ENCODE peak calls at places on chromosome 10, in five cellular contexts. K, F, V, W and E are unnamed samples.
A peak's percentile ranks its signal among the peaks of the same experiment; 100 is the strongest.

GRCh38 chr10:8975535-8975934 is 921.0 kb downstream of the GATA3 start:
- DNase-seq in K (no peak), V (no peak), W (no peak), F (no peak), E (no peak)

GRCh38 chr10:102422586-102423129 is 2.0 kb downstream of the FBXL15 start:
- DNase-seq in F (peak; percentile 87), V (peak; percentile 94), K (peak; percentile 83), W (peak; percentile 90), E (peak; percentile 93)

GRCh38 chr10:32237644-32238345 is 109.2 kb downstream of the EPC1 start:
- DNase-seq in W (no peak), F (no peak), K (no peak), V (no peak), E (no peak)

GRCh38 chr10:123021517-123021916 is 12.7 kb downstream of the ACADSB start:
- DNase-seq in V (no peak), F (no peak), K (no peak), W (no peak), E (no peak)

GRCh38 chr10:75234017-75234682 is 1.6 kb downstream of the COMTD1 start:
- DNase-seq in V (peak; percentile 99), F (peak; percentile 98), W (peak; percentile 99), K (peak; percentile 95), E (peak; percentile 99)

GRCh38 chr10:118914626-118915025 is 114.9 kb upstream of the NANOS1 start:
- DNase-seq in V (no peak), F (no peak), W (no peak), K (no peak), E (no peak)

GRCh38 chr10:132526676-132527075 is 10.9 kb upstream of the INPP5A start:
- DNase-seq in V (no peak), K (no peak), F (no peak), W (peak; percentile 7), E (no peak)

GRCh38 chr10:22655312-22655973 is 58.9 kb downstream of the PIP4K2A start:
- DNase-seq in W (no peak), K (no peak), F (no peak), V (no peak), E (no peak)

GRCh38 chr10:75334720-75335119 is 66.8 kb downstream of the ZNF503 start:
- DNase-seq in V (no peak), K (no peak), F (no peak), W (no peak), E (no peak)

GRCh38 chr10:131695814-131696165 is 205.0 kb upstream of the PPP2R2D start:
- DNase-seq in F (no peak), W (no peak), K (no peak), V (no peak), E (no peak)

GRCh38 chr10:84996580-84996979 is 668.2 kb downstream of the CCSER2 start:
- DNase-seq in K (no peak), W (no peak), V (no peak), F (no peak), E (peak; percentile 50)

GRCh38 chr10:70925377-70926214 is 37.2 kb upstream of the PCBD1 start:
- DNase-seq in W (peak; percentile 41), F (no peak), K (no peak), V (peak; percentile 80), E (peak; percentile 67)

GRCh38 chr10:69757553-69758309 is 44.0 kb upstream of the COL13A1 start:
- DNase-seq in F (no peak), W (no peak), K (peak; percentile 71), V (no peak), E (no peak)

GRCh38 chr10:121694327-121694965 is 96.2 kb upstream of the FGFR2 start:
- DNase-seq in V (no peak), W (no peak), F (no peak), K (no peak), E (no peak)

GRCh38 chr10:44280211-44280610 is 104.7 kb downstream of the CXCL12 start:
- DNase-seq in K (no peak), V (no peak), F (no peak), W (no peak), E (no peak)

GRCh38 chr10:100831742-100832141 is 81.0 kb upstream of the SLF2 start:
- DNase-seq in F (no peak), K (no peak), W (no peak), V (no peak), E (no peak)

GRCh38 chr10:117174439-117175214 is 22.7 kb upstream of the KCNK18 start:
- DNase-seq in V (peak; percentile 80), K (peak; percentile 70), F (peak; percentile 85), W (peak; percentile 90), E (peak; percentile 73)

GRCh38 chr10:93313798-93314197 is 168.3 kb downstream of the MYOF start:
- DNase-seq in F (no peak), K (no peak), V (no peak), W (no peak), E (no peak)

GRCh38 chr10:95236068-95236903 is 42.2 kb downstream of the ACSM6 start:
- DNase-seq in K (no peak), V (no peak), F (no peak), W (no peak), E (no peak)

GRCh38 chr10:16996530-16996964 is 133.1 kb downstream of the CUBN start:
- DNase-seq in F (no peak), W (no peak), V (no peak), K (no peak), E (no peak)

GRCh38 chr10:71743099-71743838 is 23.7 kb upstream of the C10orf105 start:
- DNase-seq in W (no peak), F (no peak), V (no peak), K (no peak), E (no peak)

GRCh38 chr10:11756766-11757315 is 14.7 kb downstream of the ECHDC3 start:
- DNase-seq in V (peak; percentile 47), W (no peak), F (no peak), K (no peak), E (no peak)

GRCh38 chr10:51651063-51651462 is 48.3 kb downstream of the CSTF2T start:
- DNase-seq in F (no peak), W (no peak), K (no peak), V (no peak), E (no peak)

GRCh38 chr10:121608669-121609190 is 10.5 kb upstream of the FGFR2 start:
- DNase-seq in V (peak; percentile 85), W (peak; percentile 75), K (no peak), F (peak; percentile 51), E (peak; percentile 84)

GRCh38 chr10:129375171-129375570 is 91.9 kb upstream of the MGMT start:
- DNase-seq in K (no peak), V (no peak), F (no peak), W (no peak), E (no peak)

GRCh38 chr10:93580824-93581223 is 14.4 kb downstream of the FFAR4 start:
- DNase-seq in K (no peak), W (no peak), V (no peak), F (no peak), E (no peak)

GRCh38 chr10:114544045-114544659 is 113.9 kb downstream of the ABLIM1 start:
- DNase-seq in K (no peak), F (no peak), W (peak; percentile 71), V (no peak), E (peak; percentile 71)

GRCh38 chr10:46175831-46176230 is 111.0 kb upstream of the ANTXRL start:
- DNase-seq in F (no peak), W (no peak), V (no peak), K (no peak), E (no peak)

GRCh38 chr10:58064714-58065528 is 202.8 kb downstream of the IPMK start:
- DNase-seq in W (no peak), V (no peak), F (no peak), K (no peak), E (peak; percentile 60)

GRCh38 chr10:118256825-118257570 is 85.1 kb downstream of the FAM204A start:
- DNase-seq in W (no peak), V (no peak), K (no peak), F (no peak), E (no peak)

GRCh38 chr10:60312818-60313588 is 76.7 kb downstream of the ANK3 start:
- DNase-seq in V (no peak), W (no peak), K (no peak), F (no peak), E (no peak)

GRCh38 chr10:122165492-122165832 is 105.6 kb upstream of the BTBD16 start:
- DNase-seq in F (no peak), K (no peak), V (no peak), W (no peak), E (no peak)

GRCh38 chr10:103659674-103660363 is 166.3 kb downstream of the NEURL1 start:
- DNase-seq in F (peak; percentile 79), W (peak; percentile 63), K (peak; percentile 77), V (peak; percentile 77), E (no peak)

GRCh38 chr10:78931333-78932083 is 137.3 kb upstream of the ZMIZ1 start:
- DNase-seq in V (peak; percentile 54), K (peak; percentile 75), W (peak; percentile 41), F (no peak), E (no peak)
- TF ChIP-seq CTCF in V (no peak), K (no peak), W (no peak), F (no peak), E (no peak)

DNA sequence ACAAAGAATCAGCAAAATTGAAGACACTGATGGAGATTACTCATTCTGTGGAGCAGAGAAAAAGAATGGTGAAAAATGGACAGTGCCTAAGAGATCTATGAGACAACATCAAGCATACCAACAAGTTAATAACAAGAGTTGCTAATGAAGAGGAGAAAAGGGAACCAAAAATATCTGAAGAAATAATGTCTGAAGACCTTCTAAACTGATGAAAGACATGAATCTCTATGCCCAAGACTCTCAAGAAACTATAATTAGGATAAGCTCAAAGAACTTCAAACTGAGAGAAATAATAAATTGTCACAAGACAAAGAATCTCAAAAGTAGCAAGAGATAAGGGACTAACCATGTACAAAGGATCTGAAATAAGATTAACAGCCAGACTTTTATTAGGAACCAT is 93.4 kb downstream of the ZNF33B start:
- DNase-seq in V (no peak), K (no peak), F (no peak), W (no peak), E (no peak)
- H3K9me3 ChIP-seq in V (peaks cover 43% of the 10 kb centered on the region), K (no peaks in the 10 kb centered on the region), F (peaks cover 7% of the 10 kb centered on the region), W (peaks cover 51% of the 10 kb centered on the region), E (peaks cover 54% of the 10 kb centered on the region)

DNA sequence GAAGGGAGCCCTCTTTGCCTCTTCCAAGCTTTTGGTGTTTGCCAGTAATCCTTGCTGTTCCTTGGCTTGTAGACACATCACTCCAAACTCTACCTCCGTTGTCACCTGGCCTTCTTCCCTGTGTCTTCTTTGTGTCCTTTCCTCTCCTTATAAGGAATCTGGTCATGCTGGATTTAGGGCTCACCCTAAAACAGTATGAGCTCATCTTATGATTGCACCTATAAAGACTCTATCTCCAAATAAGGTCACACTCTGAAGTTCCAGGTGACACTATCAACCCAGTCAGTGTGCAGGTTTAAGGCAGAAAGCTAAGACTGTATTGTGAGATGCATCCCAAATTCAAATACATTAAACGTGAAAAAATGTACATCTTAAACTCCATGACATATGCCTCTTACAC is 49.0 kb upstream of the ZRANB1 start:
- DNase-seq in K (no peak), W (no peak), V (peak; percentile 5), F (no peak), E (no peak)
- H3K36me3 ChIP-seq in K (no peaks in the 10 kb centered on the region), W (no peaks in the 10 kb centered on the region), V (no peaks in the 10 kb centered on the region), F (no peaks in the 10 kb centered on the region), E (no peaks in the 10 kb centered on the region)

GRCh38 chr10:63628526-63629362 is 107.5 kb downstream of the REEP3 start:
- DNase-seq in W (peak; percentile 68), F (peak; percentile 62), K (peak; percentile 86), V (peak; percentile 69), E (peak; percentile 61)

GRCh38 chr10:63627881-63628296 is 106.7 kb downstream of the REEP3 start:
- DNase-seq in K (no peak), W (no peak), V (no peak), F (no peak), E (no peak)

GRCh38 chr10:63630928-63631685 is 109.9 kb downstream of the REEP3 start:
- DNase-seq in K (no peak), V (no peak), W (no peak), F (no peak), E (no peak)

GRCh38 chr10:63630085-63630927 is 109.1 kb downstream of the REEP3 start:
- DNase-seq in F (peak; percentile 89), K (peak; percentile 96), V (peak; percentile 95), W (peak; percentile 91), E (peak; percentile 90)

GRCh38 chr10:63629363-63630084 is 108.3 kb downstream of the REEP3 start:
- DNase-seq in F (peak; percentile 94), V (peak; percentile 97), K (peak; percentile 98), W (peak; percentile 96), E (peak; percentile 94)
- TF ChIP-seq CTCF in F (peak; percentile 55), V (peak; percentile 78), K (peak; percentile 67), W (peak; percentile 83), E (peak; percentile 72)